ENCODE peak calls at places on chromosome 3, in ten cellular contexts. W is tibial nerve, N is iPS DF 6.9, R is OCI-LY7, U is thoracic aorta, A is upper lobe of right lung, S is pancreas, O is Karpas-422, E is mesenchymal stem cell, L is cardiac muscle cell. M is an unnamed sample.

GRCh38 chr3:160678447-160678846 is 1.5 kb downstream of the ARL14 start:
- DNase-seq in W (no peak), N (no peak), R (no peak), U (no peak), A (no peak), S (no peak), O (no peak), E (no peak), L (no peak), M (no peak)

GRCh38 chr3:69541823-69542264 is 156.0 kb upstream of the FRMD4B start:
- DNase-seq in W (no peak), N (no peak), R (no peak), U (no peak), A (peak; percentile 79), S (peak; percentile 61), O (no peak), E (no peak), L (peak; percentile 50), M (no peak)

GRCh38 chr3:56251343-56251945 is 216.8 kb downstream of the ERC2 start:
- DNase-seq in W (peak; percentile 75), N (no peak), R (peak; percentile 53), U (no peak), A (no peak), S (no peak), O (peak; percentile 80), E (peak; percentile 72), L (peak; percentile 71), M (no peak)

GRCh38 chr3:70999730-71000129 is 583.8 kb downstream of the FOXP1 start:
- DNase-seq in W (no peak), N (no peak), R (no peak), U (no peak), A (no peak), S (no peak), O (no peak), E (peak; percentile 71), L (no peak), M (no peak)

GRCh38 chr3:41044526-41044925 is 154.8 kb upstream of the CTNNB1 start:
- DNase-seq in W (no peak), N (no peak), R (no peak), U (no peak), A (no peak), S (no peak), O (no peak), E (no peak), L (no peak), M (no peak)

GRCh38 chr3:147620906-147621305 is 211.7 kb downstream of the ZIC1 start:
- DNase-seq in W (no peak), N (no peak), R (no peak), U (no peak), A (no peak), S (no peak), O (no peak), E (no peak), L (no peak), M (no peak)

GRCh38 chr3:71862374-71863145 is 77.6 kb upstream of the PROK2 start:
- DNase-seq in W (no peak), N (no peak), R (no peak), U (no peak), A (no peak), S (no peak), O (no peak), E (no peak), L (no peak), M (no peak)

GRCh38 chr3:126394179-126394976 is at the start of gene CFAP100:
- DNase-seq in W (no peak), N (peak; percentile 52), R (no peak), U (no peak), A (peak; percentile 79), S (peak; percentile 49), O (no peak), E (peak; percentile 48), L (peak; percentile 84), M (no peak)

GRCh38 chr3:151792411-151792810 is 21.5 kb upstream of the AADAC start:
- DNase-seq in W (no peak), N (no peak), R (no peak), U (no peak), A (no peak), S (no peak), O (no peak), E (no peak), L (no peak), M (no peak)

GRCh38 chr3:183629546-183630301 is 5.7 kb upstream of the KLHL24 start:
- DNase-seq in W (no peak), N (no peak), R (no peak), U (no peak), A (no peak), S (no peak), O (no peak), E (no peak), L (peak; percentile 56), M (no peak)

GRCh38 chr3:48561045-48561736 is 2.4 kb downstream of the UCN2 start:
- DNase-seq in W (no peak), N (peak; percentile 18), R (peak; percentile 40), U (no peak), A (peak; percentile 83), S (peak; percentile 74), O (peak; percentile 60), E (peak; percentile 83), L (peak; percentile 92), M (no peak)

GRCh38 chr3:155241559-155241958 is 51.9 kb downstream of the STRIT1 start:
- DNase-seq in W (no peak), N (no peak), R (no peak), U (no peak), A (no peak), S (no peak), O (no peak), E (peak; percentile 68), L (no peak), M (no peak)

DNA sequence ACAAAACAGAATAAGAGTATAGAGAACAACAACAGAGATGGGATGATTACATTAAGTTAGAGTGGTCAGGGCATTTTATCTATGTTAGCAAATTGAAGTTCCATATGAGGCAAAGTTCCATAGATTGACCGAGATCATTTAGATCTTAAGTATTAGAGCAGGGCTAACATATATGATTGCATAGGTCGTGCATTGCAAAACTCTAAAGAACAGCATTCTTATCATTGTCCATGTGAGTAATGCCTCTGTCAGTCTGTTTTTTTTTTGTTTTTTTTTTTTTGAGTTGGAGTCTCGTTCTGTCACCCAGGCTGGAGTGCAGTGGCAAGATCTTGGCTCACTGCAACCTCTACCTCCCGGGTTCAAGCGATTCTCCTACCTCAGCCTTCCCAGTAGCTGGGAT is 341.7 kb upstream of the KCNH8 start:
- DNase-seq in W (no peak), N (no peak), R (no peak), U (no peak), A (no peak), S (no peak), O (no peak), E (no peak), L (no peak), M (no peak)
- H3K4me3 ChIP-seq in W (no peak overlapping the region), N (no peak overlapping the region), R (no peak overlapping the region), U (no peak overlapping the region), A (no peak overlapping the region), S (no peak overlapping the region), O (no peak overlapping the region), E (no peak overlapping the region), L (no peak overlapping the region), M (no peak overlapping the region)

GRCh38 chr3:99951701-99952100 is 134.0 kb downstream of the CMSS1 start:
- DNase-seq in W (no peak), N (no peak), R (no peak), U (no peak), A (no peak), S (no peak), O (no peak), E (no peak), L (no peak), M (no peak)

GRCh38 chr3:99949956-99950670 is 132.5 kb downstream of the CMSS1 start:
- DNase-seq in W (no peak), N (no peak), R (no peak), U (no peak), A (no peak), S (no peak), O (no peak), E (no peak), L (no peak), M (no peak)

GRCh38 chr3:99952306-99952705 is 134.6 kb downstream of the CMSS1 start:
- DNase-seq in W (no peak), N (no peak), R (no peak), U (no peak), A (no peak), S (no peak), O (no peak), E (peak; percentile 63), L (no peak), M (no peak)

GRCh38 chr3:99948467-99949089 is 130.9 kb downstream of the CMSS1 start:
- DNase-seq in W (no peak), N (no peak), R (no peak), U (no peak), A (no peak), S (no peak), O (no peak), E (no peak), L (no peak), M (no peak)

GRCh38 chr3:99950921-99951320 is 133.3 kb downstream of the CMSS1 start:
- DNase-seq in W (no peak), N (no peak), R (no peak), U (no peak), A (no peak), S (no peak), O (no peak), E (no peak), L (no peak), M (no peak)
- H3K27ac ChIP-seq in W (no peak overlapping the region), N (no peak overlapping the region), R (no peak overlapping the region), U (peak overlapping the region; percentile 52), A (no peak overlapping the region), S (no peak overlapping the region), O (no peak overlapping the region), E (peak overlapping the region; percentile 97), L (no peak overlapping the region), M (no peak overlapping the region)

DNA sequence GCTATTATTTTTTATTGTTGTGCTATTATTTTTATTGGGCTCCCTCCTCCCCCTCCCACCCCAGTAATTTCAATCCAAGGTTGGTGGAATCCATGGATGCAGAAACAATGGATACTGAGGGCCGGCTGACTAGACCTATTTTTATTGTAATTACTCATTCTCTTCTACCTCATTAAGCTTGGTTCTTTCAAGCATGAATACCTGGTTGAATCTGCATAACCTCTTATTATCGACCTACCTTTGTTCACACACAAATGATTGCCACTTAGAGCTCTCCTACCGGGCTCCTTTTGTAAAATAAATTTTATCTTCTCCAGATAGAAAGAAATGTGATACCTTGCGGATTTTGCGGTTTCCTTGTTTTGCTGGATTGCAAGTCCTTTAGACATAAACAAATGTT is 31.6 kb downstream of the BTD start:
- DNase-seq in W (no peak), N (no peak), R (no peak), U (no peak), A (no peak), S (no peak), O (no peak), E (no peak), L (no peak), M (no peak)
- H3K4me1 ChIP-seq in W (peaks cover 41% of the 10 kb centered on the region), N (peaks cover 9% of the 10 kb centered on the region), R (peaks cover 10% of the 10 kb centered on the region), U (peaks cover 28% of the 10 kb centered on the region), A (peaks cover 44% of the 10 kb centered on the region), S (peaks cover 17% of the 10 kb centered on the region), O (peaks cover 26% of the 10 kb centered on the region), E (peaks cover 24% of the 10 kb centered on the region), L (no peaks in the 10 kb centered on the region), M (peaks cover 30% of the 10 kb centered on the region)

DNA sequence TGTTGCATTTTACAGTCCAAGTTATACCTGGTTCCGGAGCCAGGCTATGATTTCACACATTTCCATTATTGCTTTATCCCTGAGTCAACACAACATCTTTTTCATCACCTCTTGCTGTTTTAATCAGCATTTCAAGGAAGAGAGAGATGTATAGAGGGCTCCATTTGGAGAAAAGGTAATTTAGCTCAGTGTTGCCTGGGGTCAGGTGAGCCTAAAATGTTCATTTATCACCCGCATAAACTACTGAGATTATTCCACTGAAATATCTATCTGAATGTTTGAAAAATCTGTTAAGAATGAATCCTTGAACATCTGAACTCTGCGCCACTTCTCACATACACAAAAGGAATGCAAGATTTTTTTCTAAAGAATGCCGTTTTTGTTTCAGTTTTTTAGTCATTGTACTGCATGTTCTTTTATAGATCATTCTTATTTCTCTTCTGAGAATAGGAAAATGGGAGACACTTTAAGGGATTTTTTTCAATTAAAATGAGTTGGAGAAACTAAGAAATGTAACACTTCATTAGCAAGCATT is 51.5 kb upstream of the AGTR1 start:
- DNase-seq in W (no peak), N (no peak), R (no peak), U (no peak), A (no peak), S (no peak), O (no peak), E (no peak), L (no peak), M (no peak)
- H3K4me3 ChIP-seq in W (no peak overlapping the region), N (no peak overlapping the region), R (no peak overlapping the region), U (no peak overlapping the region), A (no peak overlapping the region), S (no peak overlapping the region), O (no peak overlapping the region), E (no peak overlapping the region), L (no peak overlapping the region), M (no peak overlapping the region)